ENCODE peak calls at places on chromosomes 11 and 22, in five cellular contexts. Z is K562, E is A549, F is NB4, X is IMR-90. S is an unnamed sample.

GRCh38 chr22:44365832-44366231 is 53.1 kb upstream of the SHISAL1 start:
- DNase-seq in F (no peak), E (no peak), X (no peak), Z (no peak), S (no peak)

GRCh38 chr11:102846292-102846691 is 2.9 kb upstream of the MMP3 start:
- DNase-seq in E (no peak), Z (no peak), F (no peak), X (peak), S (no peak)

GRCh38 chr11:17352925-17353227 is 1.3 kb downstream of the NCR3LG1 start:
- DNase-seq in F (peak), X (peak), Z (peak), E (peak), S (no peak)

GRCh38 chr11:110123003-110123402 is 29.8 kb downstream of the ZC3H12C start:
- DNase-seq in F (no peak), X (peak), Z (no peak), E (no peak), S (no peak)

GRCh38 chr11:57649826-57650738 is at the start of gene YPEL4:
- DNase-seq in E (peak), X (peak), F (peak), Z (peak), S (peak)

GRCh38 chr11:131749100-131749499 is 378.7 kb downstream of the NTM start:
- DNase-seq in E (no peak), F (no peak), Z (no peak), X (peak), S (peak)

GRCh38 chr11:120198403-120198786 is 12.4 kb upstream of the OAF start:
- DNase-seq in E (no peak), F (no peak), Z (no peak), X (no peak), S (no peak)

GRCh38 chr22:31585161-31585859 is 76.7 kb downstream of the PISD start:
- DNase-seq in F (peak), Z (peak), X (peak), E (no peak), S (no peak)

GRCh38 chr11:61777234-61778090 is 14.9 kb downstream of the TMEM258 start:
- DNase-seq in X (no peak), F (no peak), Z (peak), E (no peak), S (no peak)

GRCh38 chr11:62149986-62150886 is 26.4 kb downstream of the INCENP start:
- DNase-seq in Z (no peak), F (no peak), X (no peak), E (no peak), S (no peak)

GRCh38 chr11:35347921-35348331 is 71.4 kb downstream of the SLC1A2 start:
- DNase-seq in X (peak), E (no peak), Z (no peak), F (no peak), S (no peak)

GRCh38 chr11:61297741-61298140 is 2.6 kb upstream of the VWCE start:
- DNase-seq in F (peak), X (peak), E (no peak), Z (no peak), S (peak)

GRCh38 chr11:125903753-125904659 is at the start of gene DDX25:
- DNase-seq in Z (no peak), F (no peak), X (no peak), E (no peak), S (no peak)

GRCh38 chr11:117826832-117827231 is 2.3 kb upstream of the FXYD2 start:
- DNase-seq in Z (no peak), E (no peak), F (no peak), X (no peak), S (no peak)

GRCh38 chr11:35553831-35554230 is 28.4 kb upstream of the PAMR1 start:
- DNase-seq in X (peak), Z (no peak), E (no peak), F (no peak), S (no peak)

GRCh38 chr11:61728940-61729219 is 23.6 kb upstream of the MYRF start:
- DNase-seq in E (peak), F (peak), Z (no peak), X (peak), S (peak)

GRCh38 chr11:101441747-101442146 is 142.1 kb downstream of the TRPC6 start:
- DNase-seq in Z (no peak), E (no peak), X (no peak), F (no peak), S (no peak)

GRCh38 chr11:71119656-71120269 is 132.6 kb downstream of the SHANK2 start:
- DNase-seq in Z (no peak), F (no peak), X (no peak), E (no peak), S (no peak)

GRCh38 chr11:109435121-109435742 is 13.2 kb downstream of the C11orf87 start:
- DNase-seq in X (peak), Z (no peak), F (no peak), E (no peak), S (no peak)

GRCh38 chr11:78801161-78801884 is 226.7 kb upstream of the NARS2 start:
- DNase-seq in F (peak), E (no peak), Z (no peak), X (peak), S (no peak)

GRCh38 chr22:43850529-43850928 is 11.8 kb downstream of the SULT4A1 start:
- DNase-seq in Z (no peak), E (no peak), F (no peak), X (no peak), S (no peak)

GRCh38 chr11:850777-851762 is 8.4 kb downstream of the TSPAN4 start:
- DNase-seq in F (no peak), X (no peak), E (no peak), Z (no peak), S (peak)

GRCh38 chr22:44128961-44129613 is 51.6 kb upstream of the PARVG start:
- DNase-seq in X (no peak), F (no peak), Z (no peak), E (no peak), S (no peak)

GRCh38 chr22:35051034-35051535 is 14.9 kb upstream of the ISX start:
- DNase-seq in Z (no peak), X (no peak), F (no peak), E (no peak), S (no peak)

GRCh38 chr22:35051791-35052190 is 14.2 kb upstream of the ISX start:
- DNase-seq in X (no peak), Z (no peak), F (no peak), E (no peak), S (no peak)

GRCh38 chr22:35056486-35056885 is 9.5 kb upstream of the ISX start:
- DNase-seq in X (no peak), Z (peak), E (no peak), F (no peak), S (no peak)

GRCh38 chr22:35054064-35054463 is 11.9 kb upstream of the ISX start:
- DNase-seq in F (no peak), Z (no peak), X (no peak), E (no peak), S (no peak)

DNA sequence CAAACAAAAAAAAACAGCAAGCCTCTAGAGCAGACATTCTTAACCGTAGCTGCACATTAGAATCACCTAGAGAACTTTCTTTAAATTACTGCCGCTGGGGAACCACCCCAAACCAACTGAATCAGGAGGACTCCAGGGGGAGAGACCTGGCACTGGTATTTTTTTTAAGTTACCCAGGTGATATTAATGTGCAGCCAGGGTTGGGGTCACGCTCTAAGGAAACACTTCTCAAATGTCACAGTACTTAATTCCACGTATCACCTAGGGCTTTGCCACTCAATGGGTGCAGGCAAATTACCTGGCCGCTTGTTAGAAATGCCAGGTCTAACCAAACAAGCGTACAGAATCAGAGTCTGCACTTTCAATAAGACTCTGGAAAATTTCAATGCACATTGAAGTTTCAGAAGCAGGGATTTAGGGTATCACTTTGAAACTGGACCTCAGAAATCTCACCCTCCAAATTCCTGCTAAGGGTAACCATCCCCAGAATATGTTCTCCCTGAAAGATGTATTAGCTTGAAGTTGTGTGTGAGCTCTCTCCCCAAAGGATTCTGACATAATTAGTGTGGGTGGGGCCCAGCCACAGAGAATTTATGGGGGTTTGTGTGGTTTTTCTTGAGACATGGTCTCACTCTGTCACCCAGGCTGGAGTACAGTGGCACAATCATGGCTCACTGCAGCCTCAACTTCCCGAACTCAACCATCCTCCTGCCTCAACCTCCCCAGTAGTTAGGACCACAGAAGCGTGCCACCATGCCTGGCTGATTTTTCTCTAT is 12.7 kb upstream of the ISX start:
- DNase-seq in X (no peak), F (no peak), E (no peak), Z (no peak), S (no peak)
- TF ChIP-seq POLR2A in X (no peak), F (no peak), E (no peak), Z (no peak), S (no peak)

DNA sequence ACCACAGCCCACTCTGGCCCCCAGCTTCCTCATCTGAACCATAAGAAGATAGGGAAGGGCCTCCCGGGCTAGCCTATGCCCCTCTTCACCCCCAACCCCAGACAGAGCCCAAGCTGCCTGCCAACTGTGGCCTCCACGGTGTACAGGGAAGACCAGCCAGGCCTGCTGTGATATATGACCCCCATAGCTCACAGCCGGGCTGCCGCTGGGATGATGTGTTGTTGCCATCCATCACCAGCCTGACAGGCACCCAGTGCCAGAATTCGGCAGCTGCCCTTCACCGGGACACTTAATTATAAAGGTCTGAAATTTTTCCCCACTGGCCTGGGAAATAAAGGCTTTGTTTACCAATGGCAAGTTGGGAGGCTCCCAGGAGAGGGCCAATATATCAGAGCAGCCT is 297.2 kb downstream of the MN1 start:
- DNase-seq in X (no peak), F (no peak), Z (no peak), E (no peak), S (no peak)
- TF ChIP-seq POLR2A in X (no peak), F (no peak), Z (no peak), E (no peak), S (no peak)

DNA sequence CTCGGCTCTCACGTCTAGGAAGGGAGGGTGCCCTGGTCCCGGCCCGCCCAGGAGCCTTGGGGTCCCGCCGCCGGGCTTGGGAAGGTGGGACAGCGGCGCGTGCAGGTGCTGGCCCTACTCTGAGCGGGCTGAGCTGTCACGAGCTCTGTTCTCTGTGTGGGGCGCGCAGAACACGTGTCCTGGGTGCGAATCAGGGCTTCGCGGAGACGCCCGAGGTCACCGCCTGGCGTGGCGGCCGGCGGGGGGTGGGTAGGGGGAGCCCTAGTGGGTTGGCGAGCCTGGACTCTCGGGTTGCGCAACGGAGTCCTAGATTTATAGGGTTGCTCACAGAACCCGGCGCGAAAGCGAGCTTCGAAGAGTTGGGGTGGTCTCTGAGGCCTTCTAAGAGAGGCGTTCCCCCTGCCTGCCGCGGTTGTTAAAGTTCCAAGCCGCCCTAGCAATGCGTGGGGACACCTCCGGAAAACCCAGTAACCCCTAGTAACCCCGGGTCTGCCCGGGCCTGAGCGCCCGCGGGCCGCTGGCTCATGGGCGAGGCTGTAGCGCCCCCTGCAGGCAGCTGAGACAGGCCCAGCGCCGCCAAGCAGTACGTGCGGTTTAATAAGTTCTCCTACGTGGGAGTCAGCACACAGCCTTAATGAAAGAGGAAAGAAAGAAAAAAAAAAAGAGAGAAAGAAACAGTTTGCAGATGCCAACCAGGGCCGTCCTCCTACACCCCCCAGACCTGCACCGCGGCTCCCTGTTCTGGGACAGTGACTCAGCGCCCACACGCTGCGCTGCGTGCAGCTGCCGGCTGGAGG is 2.7 kb downstream of the ADM start:
- DNase-seq in Z (peak), E (peak), X (peak), F (peak), S (peak)
- TF ChIP-seq POLR2A in Z (no peak), E (peak), X (peak), F (peak), S (peak)

DNA sequence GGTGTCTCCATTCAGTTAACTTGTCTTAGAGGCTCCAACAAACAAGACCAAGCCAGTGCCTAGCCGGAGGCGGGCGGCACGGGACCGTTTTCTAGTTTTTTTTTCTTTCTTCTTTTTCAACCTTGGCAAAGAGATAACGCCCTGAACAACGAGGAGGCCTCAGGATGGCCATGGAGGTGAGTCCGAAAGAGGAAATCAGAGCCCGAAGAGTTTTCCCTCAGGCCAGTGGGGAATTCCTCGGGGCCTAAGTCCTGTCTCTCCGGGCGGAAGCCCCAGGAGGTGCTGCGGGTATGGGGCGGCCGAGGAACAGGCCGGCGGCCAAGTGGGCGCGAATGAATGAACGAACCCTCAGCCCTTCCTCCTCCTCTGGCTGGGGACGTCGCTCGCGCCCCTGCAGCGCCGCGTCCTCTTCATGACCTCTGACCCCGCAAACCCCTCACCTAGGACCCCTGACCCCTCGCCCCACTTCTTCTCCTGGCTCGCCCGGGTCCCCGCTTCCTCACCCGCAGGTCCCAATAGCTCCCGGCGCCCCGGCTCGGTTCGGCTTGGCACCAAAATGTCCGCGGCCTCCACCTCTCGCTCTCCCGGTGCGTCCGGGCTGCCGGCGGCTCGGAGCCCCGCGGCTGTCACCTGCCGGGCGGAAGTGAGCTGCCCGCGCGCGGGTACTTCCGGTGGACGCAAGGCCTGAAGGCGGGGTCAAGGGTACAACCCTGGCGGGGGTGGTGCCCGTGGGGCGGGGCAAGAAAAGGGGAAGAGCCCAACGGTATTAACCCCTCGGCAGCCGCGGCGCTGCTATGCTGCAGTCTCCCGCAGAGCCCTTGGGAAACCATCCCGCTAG is at the start of gene AP1B1:
- DNase-seq in Z (peak), F (peak), X (peak), E (peak), S (peak)
- TF ChIP-seq POLR2A in Z (peak), F (peak), X (no peak), E (peak), S (peak)

S was measured in H54.